ENCODE peak calls at places on chromosomes 4 and X, in six cellular contexts. B, L, M, V, O and X are unnamed samples.

GRCh38 chrX:118554511-118554910 is 58.9 kb downstream of the DOCK11 start:
- DNase-seq in B (no peak), L (no peak), M (no peak), V (no peak), O (no peak), X (no peak)

GRCh38 chr4:139550724-139551429 is 5.1 kb downstream of the SETD7 start:
- DNase-seq in B (no peak), L (no peak), M (no peak), V (peak; percentile 74), O (no peak), X (no peak)

GRCh38 chrX:107542500-107542899 is 85.8 kb upstream of the PRPS1 start:
- DNase-seq in B (no peak), L (no peak), M (no peak), V (peak; percentile 50), O (no peak), X (no peak)

GRCh38 chr4:145716200-145716599 is 36.3 kb downstream of the C4orf51 start:
- DNase-seq in B (no peak), L (no peak), M (no peak), V (peak; percentile 48), O (no peak), X (no peak)

GRCh38 chr4:66489783-66490452 is 819.6 kb upstream of the EPHA5 start:
- DNase-seq in B (no peak), L (no peak), M (peak; percentile 70), V (peak; percentile 95), O (no peak), X (no peak)

GRCh38 chr4:74640111-74640903 is 154.0 kb downstream of the BTC start:
- DNase-seq in B (no peak), L (no peak), M (peak; percentile 56), V (peak; percentile 88), O (no peak), X (no peak)

GRCh38 chr4:171956678-171957077 is 143.5 kb downstream of the GALNTL6 start:
- DNase-seq in B (no peak), L (no peak), M (no peak), V (no peak), O (no peak), X (no peak)

GRCh38 chr4:52711271-52711670 is 40.0 kb downstream of the ERVMER34-1 start:
- DNase-seq in B (no peak), L (no peak), M (no peak), V (no peak), O (no peak), X (no peak)

GRCh38 chr4:47705326-47705981 is 132.4 kb downstream of the CORIN start:
- DNase-seq in B (no peak), L (no peak), M (no peak), V (peak; percentile 50), O (no peak), X (no peak)

GRCh38 chr4:86565641-86566040 is 28.5 kb upstream of the PTPN13 start:
- DNase-seq in B (no peak), L (no peak), M (no peak), V (no peak), O (no peak), X (no peak)

GRCh38 chr4:785332-786073 is 40.4 kb downstream of the CPLX1 start:
- DNase-seq in B (no peak), L (no peak), M (no peak), V (no peak), O (no peak), X (no peak)

GRCh38 chr4:8571702-8572685 is 8.2 kb upstream of the GPR78 start:
- DNase-seq in B (no peak), L (no peak), M (no peak), V (no peak), O (no peak), X (no peak)

GRCh38 chr4:1050486-1051213 is 39.2 kb downstream of the FGFRL1 start:
- DNase-seq in B (no peak), L (no peak), M (no peak), V (no peak), O (no peak), X (no peak)

GRCh38 chr4:103773691-103774231 is 54.0 kb upstream of the TACR3 start:
- DNase-seq in B (no peak), L (no peak), M (no peak), V (no peak), O (no peak), X (no peak)

GRCh38 chrX:126485371-126485770 is 67.2 kb downstream of the DCAF12L1 start:
- DNase-seq in B (no peak), L (no peak), M (no peak), V (no peak), O (no peak), X (no peak)

GRCh38 chr4:81260443-81261102 is 45.6 kb upstream of the PRKG2 start:
- DNase-seq in B (no peak), L (no peak), M (no peak), V (peak; percentile 8), O (no peak), X (no peak)

GRCh38 chrX:10327651-10328050 is 170.9 kb downstream of the CLCN4 start:
- DNase-seq in B (no peak), L (no peak), M (no peak), V (no peak), O (no peak), X (no peak)

GRCh38 chrX:117376460-117376859 is 740.1 kb downstream of the KLHL13 start:
- DNase-seq in B (no peak), L (no peak), M (no peak), V (no peak), O (no peak), X (no peak)